ENCODE peak calls at places on chromosomes 11 and 22, in four cellular contexts. L is testis, U is K562, K is GM20000. V is an unnamed sample.

GRCh38 chr22:25365491-25366261 is 146.2 kb downstream of the CRYBB2 start:
- DNase-seq in L (no peak), U (no peak), K (no peak), V (peak; percentile 53)

GRCh38 chr22:48359613-48359965 is 1468.1 kb downstream of the BRD1 start:
- DNase-seq in L (no peak), U (no peak), K (no peak), V (no peak)

GRCh38 chr11:47391711-47392432 is 13.5 kb upstream of the SPI1 start:
- DNase-seq in L (no peak), U (peak; percentile 11), K (no peak), V (no peak)

GRCh38 chr11:47148903-47149535 is 27.7 kb downstream of the ARFGAP2 start:
- DNase-seq in L (no peak), U (no peak), K (no peak), V (no peak)

GRCh38 chr11:126405374-126405773 is 49.9 kb downstream of the ST3GAL4 start:
- DNase-seq in L (no peak), U (no peak), K (no peak), V (no peak)

GRCh38 chr11:69899957-69900821 is 81.0 kb upstream of the FGF3 start:
- DNase-seq in L (no peak), U (peak; percentile 50), K (no peak), V (no peak)

GRCh38 chr11:7057641-7058040 is 31.2 kb upstream of the RBMXL2 start:
- DNase-seq in L (no peak), U (no peak), K (no peak), V (no peak)

GRCh38 chr22:24434472-24435322 is 7.3 kb downstream of the ADORA2A start:
- DNase-seq in L (no peak), U (no peak), K (peak; percentile 88), V (no peak)

GRCh38 chr11:111327908-111328624 is 29.7 kb downstream of the POU2AF3 start:
- DNase-seq in L (no peak), U (no peak), K (no peak), V (no peak)

GRCh38 chr11:123404626-123405025 is 25.4 kb upstream of the GRAMD1B start:
- DNase-seq in L (peak; percentile 23), U (no peak), K (no peak), V (no peak)

GRCh38 chr11:108635106-108635505 is 29.8 kb upstream of the DDX10 start:
- DNase-seq in L (no peak), U (no peak), K (no peak), V (no peak)

GRCh38 chr11:48307760-48308386 is 1.9 kb downstream of the OR4S1 start:
- DNase-seq in L (peak; percentile 77), U (peak; percentile 36), K (peak; percentile 50), V (peak; percentile 49)

GRCh38 chr11:12719221-12719620 is 45.0 kb downstream of the TEAD1 start:
- DNase-seq in L (no peak), U (no peak), K (no peak), V (no peak)

GRCh38 chr11:29324328-29324727 is 692.5 kb downstream of the KCNA4 start:
- DNase-seq in L (no peak), U (no peak), K (no peak), V (no peak)

GRCh38 chr11:7257744-7258143 is 6.0 kb downstream of the SYT9 start:
- DNase-seq in L (no peak), U (no peak), K (no peak), V (no peak)

GRCh38 chr11:38456371-38456770 is 1858.3 kb upstream of the RAG2 start:
- DNase-seq in L (no peak), U (no peak), K (no peak), V (no peak)

GRCh38 chr11:73225001-73225686 is 7.1 kb downstream of the P2RY2 start:
- DNase-seq in L (no peak), U (no peak), K (no peak), V (no peak)

GRCh38 chr22:36377022-36377631 is 10.6 kb downstream of the MYH9 start:
- DNase-seq in L (no peak), U (no peak), K (peak; percentile 66), V (no peak)

DNA sequence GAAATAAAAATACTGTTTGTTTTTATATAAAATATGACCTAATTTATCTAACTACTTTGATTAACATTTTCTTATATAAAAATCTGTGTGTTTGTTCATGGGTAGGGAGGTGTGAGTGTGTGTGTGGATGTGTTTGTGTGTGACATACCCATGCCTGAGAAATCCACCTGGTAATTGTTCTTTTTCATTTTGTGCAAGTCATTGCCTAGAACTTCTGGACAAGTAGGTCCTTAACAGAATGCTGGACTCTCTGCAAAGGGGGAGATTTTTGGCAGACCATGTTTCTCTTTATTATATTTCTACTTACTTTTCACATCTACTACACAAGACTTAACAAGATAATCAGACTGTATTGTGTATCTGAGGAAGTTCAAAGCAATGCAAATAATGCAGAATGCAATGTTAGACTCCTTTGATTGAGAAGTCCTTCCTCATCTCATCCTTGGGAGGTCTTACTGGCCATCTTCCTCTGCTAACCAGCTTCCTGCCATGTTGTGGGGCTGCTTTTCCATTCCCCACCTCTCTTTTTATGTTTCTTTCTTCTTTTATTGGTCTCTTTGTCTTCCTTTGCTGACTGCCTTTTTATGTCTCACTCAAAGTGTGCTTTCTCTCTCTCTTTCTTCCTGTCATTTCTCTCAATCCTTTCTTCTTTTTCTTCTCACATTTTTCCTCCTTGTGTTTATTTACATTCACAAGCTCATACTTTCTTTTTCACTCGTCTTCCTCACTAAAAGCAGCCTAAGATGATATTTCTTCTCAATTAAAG is 1017.0 kb upstream of the CNTN5 start:
- DNase-seq in L (no peak), U (peak; percentile 17), K (no peak), V (no peak)
- TF ChIP-seq CTCF in L (no peak), U (no peak), K (no peak), V (no peak)

GRCh38 chr22:35369996-35370395 is 10.9 kb upstream of the HMOX1 start:
- DNase-seq in L (no peak), U (no peak), K (no peak), V (no peak)

GRCh38 chr22:35368386-35368785 is 12.5 kb upstream of the HMOX1 start:
- DNase-seq in L (no peak), U (no peak), K (no peak), V (no peak)

GRCh38 chr22:35363571-35364086 is 17.3 kb upstream of the HMOX1 start:
- DNase-seq in L (no peak), U (no peak), K (no peak), V (no peak)

GRCh38 chr22:35367331-35367886 is 13.5 kb upstream of the HMOX1 start:
- DNase-seq in L (no peak), U (no peak), K (no peak), V (no peak)
- TF ChIP-seq CTCF in L (no peak), U (no peak), K (no peak), V (no peak)

GRCh38 chr11:122293298-122294023 is 177.4 kb upstream of the BLID start:
- DNase-seq in L (peak; percentile 60), U (no peak), K (no peak), V (no peak)
- TF ChIP-seq CTCF in L (peak; percentile 41), U (no peak), K (no peak), V (no peak)

GRCh38 chr22:45082795-45083194 is 73.0 kb upstream of the PHF21B start:
- DNase-seq in L (no peak), U (peak; percentile 15), K (no peak), V (peak; percentile 39)
- TF ChIP-seq CTCF in L (no peak), U (peak; percentile 42), K (peak; percentile 41), V (no peak)

DNA sequence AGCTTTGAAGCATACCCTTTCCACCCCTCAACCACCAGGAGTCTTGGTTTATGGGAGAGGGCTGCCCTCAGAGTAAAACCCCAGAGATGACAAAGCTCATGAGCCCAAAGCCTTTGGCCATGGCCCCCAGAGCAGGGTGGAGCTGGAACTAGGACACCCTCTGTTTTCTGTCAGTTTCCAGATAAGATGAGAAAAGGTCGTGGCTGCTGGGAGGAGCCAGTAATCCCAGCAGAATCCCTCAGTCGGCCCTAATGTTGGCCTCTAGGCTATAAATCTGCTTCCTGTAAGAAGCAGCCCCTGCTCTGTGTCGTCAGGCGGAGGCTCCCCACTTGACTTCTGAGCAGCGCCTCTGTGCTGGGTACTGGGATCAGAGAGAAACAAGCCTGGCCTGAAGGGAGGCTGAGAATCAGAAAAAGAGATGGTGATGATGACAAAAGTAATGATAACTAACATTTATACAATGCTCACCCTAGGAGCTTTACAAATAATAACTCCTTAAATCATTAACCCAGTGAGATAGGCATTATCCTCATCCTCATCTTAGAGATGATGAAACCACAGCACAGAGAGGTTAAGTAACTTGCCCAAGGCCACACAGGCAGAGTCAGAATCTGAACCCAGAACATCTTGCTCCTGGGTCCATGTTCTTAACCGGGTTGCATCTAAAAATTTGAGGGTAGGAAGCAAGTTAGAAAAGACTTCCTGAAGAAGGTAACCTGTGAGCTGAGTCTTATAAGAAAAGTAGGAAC is 471.4 kb downstream of the SOX6 start:
- DNase-seq in L (no peak), U (peak; percentile 77), K (no peak), V (no peak)
- TF ChIP-seq CTCF in L (no peak), U (no peak), K (no peak), V (no peak)

DNA sequence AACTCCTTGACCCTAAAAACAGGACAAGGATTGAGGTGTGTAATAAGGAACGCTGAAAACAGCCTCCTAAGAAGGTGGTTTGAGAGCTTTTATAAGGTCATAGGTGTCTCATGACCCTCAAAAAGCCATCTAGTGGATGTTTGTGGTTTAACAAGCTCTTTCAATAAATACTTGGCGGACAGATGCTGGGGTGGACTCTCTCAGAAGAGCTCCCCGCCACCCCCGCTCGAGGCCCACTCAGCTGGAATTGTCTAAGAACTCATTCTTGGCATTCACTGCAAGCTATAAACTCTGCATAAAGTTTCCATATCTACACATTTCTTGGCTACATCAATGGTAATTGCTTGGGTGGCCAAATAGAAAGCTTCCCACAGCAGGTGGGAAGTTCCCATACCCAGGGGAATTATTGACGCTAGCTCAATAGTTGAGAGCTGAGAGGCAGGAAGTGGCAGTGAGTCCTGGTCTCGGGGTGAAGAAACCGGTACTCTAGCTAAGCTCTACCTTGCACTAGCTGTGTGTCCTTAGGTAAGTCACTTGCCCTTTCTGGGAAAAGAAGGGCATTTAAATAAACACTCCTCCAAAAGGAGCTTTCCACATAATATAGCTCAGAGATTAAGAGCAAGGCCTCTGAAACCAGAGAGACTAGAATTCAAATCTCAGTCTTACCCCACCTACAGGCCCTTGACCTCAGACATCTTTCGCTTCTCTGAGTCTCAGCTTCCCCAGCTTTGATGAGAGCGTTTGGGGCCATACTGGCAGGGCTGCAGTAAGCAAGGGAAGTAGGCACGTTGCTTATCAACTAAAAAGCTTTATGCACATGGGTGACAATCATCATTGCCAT is 6.4 kb downstream of the MS4A15 start:
- DNase-seq in L (no peak), U (no peak), K (peak; percentile 74), V (no peak)
- TF ChIP-seq CTCF in L (peak; percentile 22), U (peak; percentile 55), K (no peak), V (peak; percentile 64)

DNA sequence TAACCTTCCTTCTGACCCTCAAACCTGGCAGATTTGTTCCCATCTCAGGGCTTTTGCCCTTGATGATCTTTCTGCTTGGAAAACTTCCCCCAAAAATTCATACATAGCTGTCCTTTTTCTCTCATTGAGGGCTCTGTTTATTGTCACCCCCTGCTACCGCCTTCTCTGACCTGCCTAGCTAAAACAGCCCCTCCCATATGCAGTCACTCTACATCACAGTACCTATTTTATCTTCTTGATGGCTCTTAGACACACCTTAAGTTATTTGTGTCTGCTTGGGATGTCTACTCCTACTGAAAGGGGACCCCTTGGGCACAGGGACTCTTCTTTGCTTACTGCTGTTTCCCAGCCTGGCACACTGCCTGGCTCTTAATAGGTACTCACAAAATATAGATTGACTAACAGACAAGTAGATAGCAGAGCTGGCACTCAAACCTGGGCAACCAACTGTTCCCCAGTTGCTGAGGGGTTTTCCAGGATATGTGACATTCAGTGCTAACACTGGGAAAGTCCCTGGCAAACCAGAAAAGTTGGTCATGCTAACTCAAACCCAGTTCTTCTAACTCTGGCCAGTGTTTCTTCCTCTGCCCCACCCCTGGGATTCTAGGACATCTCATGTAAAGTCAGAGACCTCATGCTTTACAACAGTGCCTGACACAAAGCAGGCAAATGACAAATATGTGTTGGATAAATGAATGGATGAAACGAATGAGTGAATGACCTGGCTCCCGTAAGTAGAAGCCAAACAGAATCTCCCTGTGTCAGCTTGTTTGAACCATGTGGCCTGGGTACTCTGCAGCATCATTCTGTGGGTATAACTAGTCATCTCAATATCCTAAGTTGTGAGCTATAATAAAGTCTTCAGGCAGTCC is 19.8 kb upstream of the FJX1 start:
- DNase-seq in L (no peak), U (no peak), K (peak; percentile 31), V (no peak)
- TF ChIP-seq CTCF in L (no peak), U (no peak), K (no peak), V (no peak)

V was measured in endothelial cell.